ENCODE peak calls at places on chromosomes 12 and 14, in four cellular contexts. P is GM13977, F is AG09319, S is GM23338. E is an unnamed sample.
A peak's percentile ranks its signal among the peaks of the same experiment; 100 is the strongest.

GRCh38 chr12:121334513-121335343 is 17.5 kb downstream of the ANAPC5 start:
- DNase-seq in F (peak; percentile 40), P (peak; percentile 65), S (peak; percentile 86), E (peak; percentile 29)

GRCh38 chr14:58637391-58638230 is at the start of gene DACT1:
- DNase-seq in F (peak; percentile 50), S (peak; percentile 93), P (peak; percentile 82), E (no peak)

GRCh38 chr12:2877959-2878732 is 1.1 kb downstream of the RHNO1 start:
- DNase-seq in F (no peak), P (peak; percentile 47), S (no peak), E (peak; percentile 68)

GRCh38 chr12:41277019-41277770 is 89.1 kb downstream of the PDZRN4 start:
- DNase-seq in P (peak; percentile 36), F (peak; percentile 5), S (peak; percentile 65), E (peak; percentile 14)

GRCh38 chr12:51334774-51335173 is 10.8 kb upstream of the BIN2 start:
- DNase-seq in P (no peak), F (no peak), S (no peak), E (no peak)

GRCh38 chr12:13727707-13728147 is 253.7 kb downstream of the GRIN2B start:
- DNase-seq in P (no peak), F (no peak), S (no peak), E (peak; percentile 33)

GRCh38 chr12:11718768-11719253 is 69.3 kb downstream of the ETV6 start:
- DNase-seq in S (no peak), P (no peak), F (no peak), E (peak; percentile 53)

GRCh38 chr12:123397400-123397799 is 13.5 kb downstream of the KMT5A start:
- DNase-seq in P (no peak), F (no peak), S (no peak), E (no peak)

GRCh38 chr14:94320243-94320642 is 2.9 kb downstream of the SERPINA6 start:
- DNase-seq in F (no peak), S (peak; percentile 18), P (no peak), E (no peak)

GRCh38 chr12:26034371-26035142 is 76.1 kb downstream of the RASSF8 start:
- DNase-seq in P (no peak), F (peak; percentile 49), S (no peak), E (no peak)

GRCh38 chr12:32756476-32757158 is 920 bp upstream of the YARS2 start:
- DNase-seq in S (peak; percentile 26), F (no peak), P (no peak), E (no peak)

GRCh38 chr12:119783787-119784186 is 93.3 kb downstream of the CIT start:
- DNase-seq in P (no peak), S (no peak), F (no peak), E (no peak)

GRCh38 chr12:65414526-65414925 is 136.0 kb downstream of the MSRB3 start:
- DNase-seq in P (no peak), S (no peak), F (no peak), E (no peak)

GRCh38 chr12:10331642-10332239 is 24.1 kb downstream of the KLRD1 start:
- DNase-seq in P (peak; percentile 37), S (peak; percentile 72), F (peak; percentile 15), E (no peak)

GRCh38 chr14:50667491-50668007 is 557 bp downstream of the SAV1 start:
- DNase-seq in F (no peak), P (no peak), S (peak; percentile 74), E (no peak)

GRCh38 chr12:92927055-92927435 is 2.0 kb downstream of the EEA1 start:
- DNase-seq in P (peak; percentile 62), S (peak; percentile 60), F (peak; percentile 1), E (no peak)

GRCh38 chr12:5428332-5429221 is 3.3 kb upstream of the NTF3 start:
- DNase-seq in S (peak; percentile 65), P (no peak), F (no peak), E (no peak)

GRCh38 chr12:56476972-56477432 is 8.6 kb downstream of the SPRYD4 start:
- DNase-seq in P (no peak), S (no peak), F (no peak), E (no peak)

GRCh38 chr12:15979096-15980091 is 68.3 kb downstream of the DERA start:
- DNase-seq in F (peak; percentile 74), S (peak; percentile 67), P (no peak), E (peak; percentile 62)

GRCh38 chr14:102768223-102769048 is 8.8 kb upstream of the TRAF3 start:
- DNase-seq in F (no peak), P (peak; percentile 78), S (no peak), E (no peak)
- TF ChIP-seq CTCF in F (no peak), P (no peak), S (no peak), E (no peak)

DNA sequence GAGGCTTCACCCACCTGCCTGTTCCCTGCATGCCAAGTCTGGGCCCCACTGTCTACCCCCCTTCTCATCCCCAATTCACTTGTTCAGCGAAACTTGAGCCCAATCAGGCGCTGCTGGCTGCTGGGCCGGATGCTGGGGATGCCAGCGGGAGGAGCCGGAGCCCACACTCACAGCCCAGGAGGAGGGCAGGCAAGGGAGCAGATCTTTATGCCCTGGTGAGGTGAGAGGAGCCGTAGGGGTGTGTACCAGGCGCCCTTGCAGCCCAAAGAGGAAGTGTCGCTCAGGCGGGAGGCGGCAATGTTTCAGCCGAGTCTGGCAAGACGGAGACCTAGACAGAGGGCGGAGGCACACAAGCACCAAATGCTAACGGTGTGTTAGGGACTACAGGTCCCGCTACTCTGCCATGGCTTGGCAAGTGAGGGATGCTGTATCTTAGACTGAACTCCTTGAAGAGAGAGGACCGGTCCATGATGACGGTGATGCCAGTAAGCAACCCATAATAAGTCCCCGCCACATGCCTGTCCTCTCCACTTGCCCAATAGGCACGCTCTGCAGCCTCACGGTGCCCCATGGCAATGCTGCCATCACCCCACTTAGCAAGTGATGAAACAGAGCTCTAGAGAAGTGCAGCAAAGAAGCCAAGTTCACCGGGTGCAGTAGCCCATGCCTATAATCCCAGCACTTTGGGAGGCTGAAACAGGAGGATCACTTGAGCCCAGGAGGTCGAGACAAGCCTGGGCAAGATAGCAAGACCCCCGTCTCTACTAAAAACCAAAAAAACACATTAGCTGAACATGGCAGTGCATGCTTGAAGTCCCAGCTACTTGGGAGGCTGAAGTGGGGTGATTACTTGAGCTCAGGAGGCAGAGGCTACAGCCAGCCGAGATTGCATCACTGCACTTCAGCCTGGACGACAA is 41.6 kb downstream of the LRRC74A start:
- DNase-seq in S (no peak), P (peak; percentile 44), F (no peak), E (no peak)
- TF ChIP-seq CTCF in S (no peak), P (no peak), F (no peak), E (no peak)

GRCh38 chr14:23601845-23602180 is 23.2 kb upstream of the JPH4 start:
- DNase-seq in F (no peak), P (no peak), S (no peak), E (no peak)

GRCh38 chr14:23602181-23603095 is 23.8 kb upstream of the JPH4 start:
- DNase-seq in F (no peak), S (no peak), P (no peak), E (no peak)

GRCh38 chr14:23600322-23600707 is 21.7 kb upstream of the JPH4 start:
- DNase-seq in S (no peak), F (no peak), P (no peak), E (no peak)

GRCh38 chr14:23601424-23601823 is 22.8 kb upstream of the JPH4 start:
- DNase-seq in S (no peak), F (no peak), P (no peak), E (no peak)

GRCh38 chr14:23600806-23601205 is 22.2 kb upstream of the JPH4 start:
- DNase-seq in S (no peak), F (no peak), P (no peak), E (no peak)
- TF ChIP-seq CTCF in S (no peak), F (no peak), P (no peak), E (no peak)

DNA sequence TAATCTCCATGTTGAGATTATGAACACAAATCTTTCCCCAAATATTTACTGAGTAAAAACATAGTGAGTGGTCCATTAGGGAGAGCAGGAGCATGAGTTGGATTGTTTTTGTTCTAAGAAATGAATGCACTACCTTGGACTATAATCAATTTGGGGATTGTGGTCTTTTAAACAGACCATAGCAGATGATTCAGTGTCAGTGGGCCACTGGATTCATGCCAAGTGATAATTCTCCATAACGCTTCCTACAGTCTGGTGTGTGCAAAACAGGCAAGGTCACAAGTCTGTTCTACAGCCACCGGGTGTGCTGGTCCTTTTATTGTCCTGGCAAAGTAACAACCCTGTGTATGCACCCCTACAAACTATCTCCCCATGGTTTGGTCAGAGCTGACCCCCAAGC is 266.3 kb downstream of the APAF1 start:
- DNase-seq in P (no peak), F (no peak), S (no peak), E (no peak)
- TF ChIP-seq CTCF in P (no peak), F (no peak), S (no peak), E (no peak)

GRCh38 chr12:130281157-130281799 is 56.4 kb upstream of the PIWIL1 start:
- DNase-seq in F (no peak), P (no peak), S (peak; percentile 61), E (no peak)

GRCh38 chr12:130288201-130288600 is 49.5 kb upstream of the PIWIL1 start:
- DNase-seq in F (no peak), S (no peak), P (no peak), E (no peak)

GRCh38 chr12:130286741-130287140 is 50.9 kb upstream of the PIWIL1 start:
- DNase-seq in S (no peak), P (no peak), F (no peak), E (no peak)

GRCh38 chr12:130290114-130290513 is 47.6 kb upstream of the PIWIL1 start:
- DNase-seq in S (no peak), F (no peak), P (no peak), E (no peak)

GRCh38 chr12:130286041-130286440 is 51.6 kb upstream of the PIWIL1 start:
- DNase-seq in F (no peak), S (peak; percentile 17), P (no peak), E (no peak)
- TF ChIP-seq CTCF in F (no peak), S (peak; percentile 29), P (no peak), E (no peak)

GRCh38 chr14:29927596-29928341 is at the start of gene PRKD1:
- DNase-seq in S (peak; percentile 73), P (no peak), F (peak; percentile 28), E (no peak)
- TF ChIP-seq CTCF in S (no peak), P (no peak), F (no peak), E (no peak)

E was measured in retinal pigment epithelial cell.